ENCODE peak calls at places on chromosomes 6 and 20, in nine cellular contexts. O, N, W, X, P, F, L, R and J are unnamed samples.

GRCh38 chr6:149095842-149096241 is 221.7 kb upstream of the TAB2 start:
- DNase-seq in O (no peak), N (no peak), W (no peak), X (no peak), P (no peak), F (no peak), L (no peak), R (no peak), J (no peak)

GRCh38 chr20:13821876-13822275 is 37.0 kb downstream of the NDUFAF5 start:
- DNase-seq in O (no peak), N (no peak), W (peak; percentile 9), X (no peak), P (no peak), F (no peak), L (no peak), R (no peak), J (no peak)

GRCh38 chr6:169935348-169935718 is 183.9 kb downstream of the ERMARD start:
- DNase-seq in O (no peak), N (no peak), W (no peak), X (no peak), P (no peak), F (no peak), L (no peak), R (no peak), J (no peak)

GRCh38 chr20:38040276-38040675 is 6.7 kb downstream of the RPRD1B start:
- DNase-seq in O (no peak), N (no peak), W (no peak), X (no peak), P (no peak), F (no peak), L (no peak), R (no peak), J (no peak)

GRCh38 chr20:36540551-36541211 is 638 bp upstream of the MYL9 start:
- DNase-seq in O (peak; percentile 64), N (no peak), W (no peak), X (no peak), P (no peak), F (no peak), L (no peak), R (no peak), J (no peak)

GRCh38 chr20:11429889-11430580 is 487.7 kb upstream of the BTBD3 start:
- DNase-seq in O (no peak), N (no peak), W (no peak), X (no peak), P (no peak), F (peak; percentile 12), L (no peak), R (no peak), J (no peak)

GRCh38 chr20:51532577-51533191 is 9.8 kb downstream of the NFATC2 start:
- DNase-seq in O (peak; percentile 80), N (no peak), W (peak; percentile 41), X (no peak), P (no peak), F (no peak), L (no peak), R (no peak), J (peak; percentile 30)

GRCh38 chr20:24328901-24329300 is 140.5 kb upstream of the SYNDIG1 start:
- DNase-seq in O (no peak), N (no peak), W (no peak), X (no peak), P (no peak), F (no peak), L (no peak), R (no peak), J (no peak)

GRCh38 chr6:149438855-149439254 is 38.8 kb downstream of the SUMO4 start:
- DNase-seq in O (no peak), N (no peak), W (no peak), X (no peak), P (no peak), F (no peak), L (no peak), R (no peak), J (no peak)

GRCh38 chr6:145137425-145137824 is 597.9 kb downstream of the EPM2A start:
- DNase-seq in O (no peak), N (no peak), W (no peak), X (no peak), P (no peak), F (peak; percentile 24), L (no peak), R (no peak), J (no peak)

GRCh38 chr20:45318386-45318939 is 10.4 kb upstream of the MATN4 start:
- DNase-seq in O (peak; percentile 27), N (no peak), W (no peak), X (no peak), P (no peak), F (no peak), L (peak; percentile 31), R (no peak), J (no peak)